ENCODE peak calls at places on chromosome X, in six cellular contexts. One of them, this sample, is unnamed.

GRCh38 chrX:109889289-109890006 is 113.5 kb upstream of the TMEM164 start:
- DNase-seq in coronary artery: no peak
- DNase-seq in astrocyte of the spinal cord: peak; percentile 16
- DNase-seq in upper lobe of left lung: peak; percentile 24
- DNase-seq in choroid plexus epithelial cell: peak; percentile 52
- DNase-seq in breast epithelium: no peak
- DNase-seq in this sample: no peak

GRCh38 chrX:39883664-39884063 is 214.1 kb downstream of the BCOR start:
- DNase-seq in upper lobe of left lung: no peak
- DNase-seq in astrocyte of the spinal cord: no peak
- DNase-seq in choroid plexus epithelial cell: no peak
- DNase-seq in coronary artery: no peak
- DNase-seq in breast epithelium: no peak
- DNase-seq in this sample: no peak

GRCh38 chrX:106728337-106728736 is 1.8 kb downstream of the RNF128 start:
- DNase-seq in breast epithelium: no peak
- DNase-seq in choroid plexus epithelial cell: no peak
- DNase-seq in astrocyte of the spinal cord: no peak
- DNase-seq in coronary artery: no peak
- DNase-seq in upper lobe of left lung: peak; percentile 29
- DNase-seq in this sample: no peak

GRCh38 chrX:33160273-33160672 is 51.1 kb downstream of the DMD start:
- DNase-seq in upper lobe of left lung: no peak
- DNase-seq in astrocyte of the spinal cord: no peak
- DNase-seq in breast epithelium: no peak
- DNase-seq in choroid plexus epithelial cell: no peak
- DNase-seq in coronary artery: no peak
- DNase-seq in this sample: no peak

GRCh38 chrX:104432321-104432720 is 133.7 kb upstream of the IL1RAPL2 start:
- DNase-seq in choroid plexus epithelial cell: no peak
- DNase-seq in upper lobe of left lung: no peak
- DNase-seq in breast epithelium: no peak
- DNase-seq in astrocyte of the spinal cord: no peak
- DNase-seq in coronary artery: no peak
- DNase-seq in this sample: no peak

GRCh38 chrX:46180258-46180687 is 364.9 kb downstream of the ZNF674 start:
- DNase-seq in breast epithelium: no peak
- DNase-seq in astrocyte of the spinal cord: peak; percentile 95
- DNase-seq in coronary artery: no peak
- DNase-seq in choroid plexus epithelial cell: peak; percentile 67
- DNase-seq in upper lobe of left lung: no peak
- DNase-seq in this sample: no peak

GRCh38 chrX:15781964-15782711 is 8.1 kb upstream of the ZRSR2 start:
- DNase-seq in breast epithelium: no peak
- DNase-seq in astrocyte of the spinal cord: no peak
- DNase-seq in coronary artery: no peak
- DNase-seq in upper lobe of left lung: no peak
- DNase-seq in choroid plexus epithelial cell: no peak
- DNase-seq in this sample: no peak

GRCh38 chrX:10922158-10922557 is 189.0 kb upstream of the HCCS start:
- DNase-seq in choroid plexus epithelial cell: peak; percentile 80
- DNase-seq in upper lobe of left lung: no peak
- DNase-seq in coronary artery: no peak
- DNase-seq in astrocyte of the spinal cord: peak; percentile 73
- DNase-seq in breast epithelium: no peak
- DNase-seq in this sample: no peak

GRCh38 chrX:118780915-118781314 is 42.7 kb upstream of the ZCCHC12 start:
- DNase-seq in astrocyte of the spinal cord: peak; percentile 7
- DNase-seq in coronary artery: no peak
- DNase-seq in breast epithelium: no peak
- DNase-seq in upper lobe of left lung: no peak
- DNase-seq in choroid plexus epithelial cell: peak; percentile 29
- DNase-seq in this sample: no peak

GRCh38 chrX:115189646-115190635 is 731 bp downstream of the RBMXL3 start:
- DNase-seq in coronary artery: no peak
- DNase-seq in breast epithelium: no peak
- DNase-seq in upper lobe of left lung: no peak
- DNase-seq in choroid plexus epithelial cell: no peak
- DNase-seq in astrocyte of the spinal cord: no peak
- DNase-seq in this sample: no peak

GRCh38 chrX:1138476-1138875 is 74.0 kb downstream of the CRLF2 start:
- DNase-seq in choroid plexus epithelial cell: no peak
- DNase-seq in coronary artery: no peak
- DNase-seq in astrocyte of the spinal cord: no peak
- DNase-seq in upper lobe of left lung: peak; percentile 2
- DNase-seq in breast epithelium: no peak
- DNase-seq in this sample: no peak

GRCh38 chrX:39299615-39300014 is 498.4 kb downstream of the MID1IP1 start:
- DNase-seq in choroid plexus epithelial cell: no peak
- DNase-seq in coronary artery: no peak
- DNase-seq in upper lobe of left lung: no peak
- DNase-seq in breast epithelium: no peak
- DNase-seq in astrocyte of the spinal cord: no peak
- DNase-seq in this sample: no peak

GRCh38 chrX:80578518-80579105 is 158.4 kb downstream of the TENT5D start:
- DNase-seq in breast epithelium: no peak
- DNase-seq in coronary artery: no peak
- DNase-seq in choroid plexus epithelial cell: peak; percentile 28
- DNase-seq in upper lobe of left lung: no peak
- DNase-seq in astrocyte of the spinal cord: peak; percentile 3
- DNase-seq in this sample: no peak

GRCh38 chrX:13938766-13939530 is 90.7 kb downstream of the GEMIN8 start:
- DNase-seq in choroid plexus epithelial cell: no peak
- DNase-seq in astrocyte of the spinal cord: no peak
- DNase-seq in breast epithelium: no peak
- DNase-seq in coronary artery: no peak
- DNase-seq in upper lobe of left lung: no peak
- DNase-seq in this sample: no peak

GRCh38 chrX:48631376-48632090 is 34.2 kb downstream of the WDR13 start:
- DNase-seq in astrocyte of the spinal cord: peak; percentile 92
- DNase-seq in upper lobe of left lung: peak; percentile 78
- DNase-seq in coronary artery: peak; percentile 75
- DNase-seq in choroid plexus epithelial cell: peak; percentile 96
- DNase-seq in breast epithelium: peak; percentile 64
- DNase-seq in this sample: peak; percentile 50

GRCh38 chrX:15789979-15790765 is at the start of gene ZRSR2:
- DNase-seq in astrocyte of the spinal cord: peak; percentile 88
- DNase-seq in coronary artery: peak; percentile 92
- DNase-seq in choroid plexus epithelial cell: peak; percentile 75
- DNase-seq in breast epithelium: peak; percentile 68
- DNase-seq in upper lobe of left lung: peak; percentile 95
- DNase-seq in this sample: peak; percentile 50

GRCh38 chrX:106613277-106613676 is 1.5 kb downstream of the RADX start:
- DNase-seq in coronary artery: no peak
- DNase-seq in upper lobe of left lung: no peak
- DNase-seq in breast epithelium: no peak
- DNase-seq in astrocyte of the spinal cord: no peak
- DNase-seq in choroid plexus epithelial cell: no peak
- DNase-seq in this sample: no peak

GRCh38 chrX:48498374-48498809 is 10.4 kb upstream of the PORCN start:
- DNase-seq in breast epithelium: no peak
- DNase-seq in astrocyte of the spinal cord: peak; percentile 68
- DNase-seq in upper lobe of left lung: no peak
- DNase-seq in choroid plexus epithelial cell: peak; percentile 42
- DNase-seq in coronary artery: no peak
- DNase-seq in this sample: no peak

GRCh38 chrX:86171366-86171765 is 23.1 kb downstream of the DACH2 start:
- DNase-seq in breast epithelium: no peak
- DNase-seq in astrocyte of the spinal cord: peak; percentile 4
- DNase-seq in coronary artery: no peak
- DNase-seq in upper lobe of left lung: no peak
- DNase-seq in choroid plexus epithelial cell: peak; percentile 78
- DNase-seq in this sample: no peak

GRCh38 chrX:53288173-53288572 is 6.8 kb upstream of the IQSEC2 start:
- DNase-seq in astrocyte of the spinal cord: peak; percentile 23
- DNase-seq in breast epithelium: no peak
- DNase-seq in upper lobe of left lung: no peak
- DNase-seq in choroid plexus epithelial cell: no peak
- DNase-seq in coronary artery: no peak
- DNase-seq in this sample: no peak

GRCh38 chrX:30593435-30594200 is 16.1 kb upstream of the TASL start:
- DNase-seq in breast epithelium: no peak
- DNase-seq in coronary artery: no peak
- DNase-seq in astrocyte of the spinal cord: no peak
- DNase-seq in choroid plexus epithelial cell: no peak
- DNase-seq in upper lobe of left lung: no peak
- DNase-seq in this sample: no peak

GRCh38 chrX:15055146-15055930 is 182.1 kb downstream of the MOSPD2 start:
- DNase-seq in breast epithelium: no peak
- DNase-seq in coronary artery: no peak
- DNase-seq in upper lobe of left lung: no peak
- DNase-seq in choroid plexus epithelial cell: peak; percentile 2
- DNase-seq in astrocyte of the spinal cord: peak; percentile 44
- DNase-seq in this sample: no peak

GRCh38 chrX:77779695-77780094 is 6.3 kb downstream of the ATRX start:
- DNase-seq in breast epithelium: no peak
- DNase-seq in upper lobe of left lung: no peak
- DNase-seq in choroid plexus epithelial cell: no peak
- DNase-seq in astrocyte of the spinal cord: no peak
- DNase-seq in coronary artery: no peak
- DNase-seq in this sample: no peak

GRCh38 chrX:65679071-65679540 is 11.7 kb downstream of the MSN start:
- DNase-seq in breast epithelium: no peak
- DNase-seq in upper lobe of left lung: no peak
- DNase-seq in choroid plexus epithelial cell: no peak
- DNase-seq in coronary artery: no peak
- DNase-seq in astrocyte of the spinal cord: peak; percentile 55
- DNase-seq in this sample: no peak

GRCh38 chrX:146006637-146007036 is 189.0 kb downstream of the SLITRK2 start:
- DNase-seq in breast epithelium: no peak
- DNase-seq in choroid plexus epithelial cell: no peak
- DNase-seq in upper lobe of left lung: no peak
- DNase-seq in coronary artery: no peak
- DNase-seq in astrocyte of the spinal cord: no peak
- DNase-seq in this sample: no peak

GRCh38 chrX:67545772-67546495 is 2.1 kb downstream of the AR start:
- DNase-seq in breast epithelium: no peak
- DNase-seq in astrocyte of the spinal cord: peak; percentile 23
- DNase-seq in upper lobe of left lung: peak; percentile 28
- DNase-seq in coronary artery: peak; percentile 73
- DNase-seq in choroid plexus epithelial cell: peak; percentile 12
- DNase-seq in this sample: no peak

GRCh38 chrX:45859407-45859806 is 658.7 kb upstream of the DIPK2B start:
- DNase-seq in breast epithelium: no peak
- DNase-seq in upper lobe of left lung: no peak
- DNase-seq in astrocyte of the spinal cord: no peak
- DNase-seq in choroid plexus epithelial cell: no peak
- DNase-seq in coronary artery: no peak
- DNase-seq in this sample: no peak

GRCh38 chrX:17655232-17656034 is 81.9 kb upstream of the SCML1 start:
- DNase-seq in astrocyte of the spinal cord: peak; percentile 22
- DNase-seq in breast epithelium: no peak
- DNase-seq in upper lobe of left lung: no peak
- DNase-seq in choroid plexus epithelial cell: no peak
- DNase-seq in coronary artery: no peak
- DNase-seq in this sample: no peak

GRCh38 chrX:12657881-12658280 is 133.3 kb upstream of the PRPS2 start:
- DNase-seq in breast epithelium: no peak
- DNase-seq in coronary artery: no peak
- DNase-seq in astrocyte of the spinal cord: no peak
- DNase-seq in upper lobe of left lung: no peak
- DNase-seq in choroid plexus epithelial cell: no peak
- DNase-seq in this sample: no peak

DNA sequence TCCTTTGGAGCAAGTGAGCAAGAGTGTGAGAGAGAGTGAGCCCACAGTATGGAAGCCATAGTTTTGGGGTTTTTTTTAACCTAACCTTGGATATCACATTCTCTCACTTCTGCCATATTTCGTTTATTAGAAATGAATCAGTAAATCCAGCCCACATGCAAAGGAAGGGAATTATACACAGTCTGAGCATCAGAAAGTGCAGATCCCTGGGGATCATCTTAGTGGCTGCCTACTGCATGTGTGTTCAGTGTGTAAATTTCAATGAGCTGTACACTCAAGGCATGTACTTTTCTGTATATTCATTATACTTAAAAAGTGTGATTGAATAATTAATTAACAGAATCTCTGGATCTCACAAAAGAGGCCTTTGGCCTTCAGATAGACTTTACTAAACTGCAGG is 133.8 kb upstream of the PRPS2 start:
- DNase-seq in breast epithelium: no peak
- DNase-seq in choroid plexus epithelial cell: no peak
- DNase-seq in coronary artery: no peak
- DNase-seq in astrocyte of the spinal cord: no peak
- DNase-seq in upper lobe of left lung: no peak
- DNase-seq in this sample: no peak
- TF ChIP-seq CTCF in breast epithelium: no peak
- TF ChIP-seq CTCF in choroid plexus epithelial cell: no peak
- TF ChIP-seq CTCF in coronary artery: no peak
- TF ChIP-seq CTCF in astrocyte of the spinal cord: no peak
- TF ChIP-seq CTCF in upper lobe of left lung: no peak
- TF ChIP-seq CTCF in this sample: no peak

DNA sequence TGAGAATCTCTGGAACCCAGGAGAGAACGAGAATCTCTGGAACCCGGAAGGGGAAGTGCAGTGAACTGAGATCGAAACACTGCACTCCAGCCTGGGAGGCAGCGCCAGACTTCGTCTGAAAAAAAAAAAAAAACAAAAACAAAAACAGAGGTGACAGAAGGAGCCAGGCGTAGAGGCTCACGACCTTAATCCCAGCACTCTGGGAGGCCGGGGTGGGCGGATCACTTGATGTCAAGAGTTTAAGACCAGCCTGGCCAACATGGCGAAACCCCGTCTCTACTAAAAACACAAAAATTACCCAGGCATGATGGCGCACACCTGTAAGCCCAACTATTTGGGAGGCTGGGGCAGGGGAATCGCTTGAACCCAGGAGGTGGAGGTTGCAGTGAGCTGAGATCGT is 17.0 kb downstream of the ZNF280C start:
- DNase-seq in breast epithelium: no peak
- DNase-seq in astrocyte of the spinal cord: no peak
- DNase-seq in choroid plexus epithelial cell: no peak
- DNase-seq in upper lobe of left lung: no peak
- DNase-seq in coronary artery: no peak
- DNase-seq in this sample: no peak
- TF ChIP-seq CTCF in breast epithelium: no peak
- TF ChIP-seq CTCF in astrocyte of the spinal cord: no peak
- TF ChIP-seq CTCF in choroid plexus epithelial cell: no peak
- TF ChIP-seq CTCF in upper lobe of left lung: no peak
- TF ChIP-seq CTCF in coronary artery: no peak
- TF ChIP-seq CTCF in this sample: no peak

GRCh38 chrX:154051210-154051810 is 31.6 kb upstream of the IRAK1 start:
- DNase-seq in upper lobe of left lung: peak; percentile 65
- DNase-seq in coronary artery: no peak
- DNase-seq in astrocyte of the spinal cord: peak; percentile 61
- DNase-seq in choroid plexus epithelial cell: peak; percentile 75
- DNase-seq in breast epithelium: peak; percentile 54
- DNase-seq in this sample: no peak
- TF ChIP-seq CTCF in upper lobe of left lung: peak; percentile 37
- TF ChIP-seq CTCF in coronary artery: peak; percentile 64
- TF ChIP-seq CTCF in astrocyte of the spinal cord: peak; percentile 86
- TF ChIP-seq CTCF in choroid plexus epithelial cell: peak; percentile 72
- TF ChIP-seq CTCF in breast epithelium: peak; percentile 58
- TF ChIP-seq CTCF in this sample: peak; percentile 54

DNA sequence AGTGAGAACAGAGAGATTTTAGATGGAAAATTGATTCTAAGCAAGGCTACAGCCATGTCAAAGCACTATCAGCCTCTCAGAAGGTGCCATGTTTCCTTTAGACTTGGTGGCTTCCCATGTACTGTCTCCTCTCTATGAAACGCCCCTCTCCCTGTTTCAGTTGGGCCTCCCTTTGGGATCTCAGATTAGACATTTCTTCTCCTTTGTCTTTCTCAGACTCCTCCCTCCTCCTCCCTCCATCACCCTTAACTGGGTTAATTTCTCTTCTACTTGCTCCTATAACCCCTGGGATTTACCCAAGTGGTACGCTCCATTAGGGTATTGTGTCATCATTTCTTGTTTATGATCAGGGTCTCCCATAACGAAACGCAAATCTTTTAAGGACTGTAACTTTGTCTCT is 106.9 kb downstream of the FAM9B start:
- DNase-seq in choroid plexus epithelial cell: no peak
- DNase-seq in coronary artery: no peak
- DNase-seq in astrocyte of the spinal cord: no peak
- DNase-seq in breast epithelium: no peak
- DNase-seq in upper lobe of left lung: no peak
- DNase-seq in this sample: no peak
- TF ChIP-seq CTCF in choroid plexus epithelial cell: no peak
- TF ChIP-seq CTCF in coronary artery: no peak
- TF ChIP-seq CTCF in astrocyte of the spinal cord: no peak
- TF ChIP-seq CTCF in breast epithelium: no peak
- TF ChIP-seq CTCF in upper lobe of left lung: no peak
- TF ChIP-seq CTCF in this sample: no peak

This sample was measured in D721Med.